ENCODE peak calls at places on chromosomes 16 and 17, in ten cellular contexts. B, K, R, I, W, O, M, C, U and J are unnamed samples.

GRCh38 chr16:54936086-54936978 is 5.7 kb downstream of the IRX5 start:
- DNase-seq in B (peak), K (no peak), R (no peak), I (peak), W (peak), O (no peak), M (no peak), C (no peak), U (no peak), J (no peak)

GRCh38 chr16:24102120-24102740 is 153.9 kb upstream of the CACNG3 start:
- DNase-seq in B (no peak), K (no peak), R (no peak), I (no peak), W (no peak), O (no peak), M (no peak), C (no peak), U (no peak), J (no peak)

GRCh38 chr16:27883576-27883975 is 179.9 kb downstream of the GSG1L start:
- DNase-seq in B (no peak), K (no peak), R (no peak), I (no peak), W (no peak), O (no peak), M (no peak), C (no peak), U (no peak), J (no peak)

GRCh38 chr16:70778901-70779309 is 22.1 kb downstream of the VAC14 start:
- DNase-seq in B (peak), K (no peak), R (no peak), I (peak), W (peak), O (no peak), M (peak), C (no peak), U (peak), J (no peak)

GRCh38 chr16:2835638-2836493 is 5.8 kb downstream of the ZG16B start:
- DNase-seq in B (peak), K (no peak), R (no peak), I (no peak), W (peak), O (no peak), M (peak), C (no peak), U (peak), J (no peak)

GRCh38 chr16:56852968-56853367 is 12.0 kb upstream of the SLC12A3 start:
- DNase-seq in B (no peak), K (no peak), R (no peak), I (no peak), W (no peak), O (no peak), M (no peak), C (no peak), U (no peak), J (no peak)

GRCh38 chr17:72115789-72116520 is 4.9 kb upstream of the SOX9 start:
- DNase-seq in B (peak), K (no peak), R (no peak), I (no peak), W (no peak), O (no peak), M (no peak), C (no peak), U (no peak), J (no peak)

GRCh38 chr16:89764711-89765201 is 43.4 kb downstream of the ZNF276 start:
- DNase-seq in B (no peak), K (no peak), R (no peak), I (no peak), W (no peak), O (peak), M (no peak), C (peak), U (no peak), J (peak)